ENCODE peak calls at places on chromosome 15, in eight cellular contexts. U, B, Z, G, K, V, L and F are unnamed samples.

GRCh38 chr15:66251790-66252355 is 1.7 kb downstream of the MEGF11 start:
- DNase-seq in U (peak; percentile 55), B (no peak), Z (no peak), G (no peak), K (no peak), V (no peak), L (no peak), F (no peak)

GRCh38 chr15:63979227-63979793 is 67.0 kb downstream of the DAPK2 start:
- DNase-seq in U (no peak), B (no peak), Z (no peak), G (no peak), K (no peak), V (no peak), L (no peak), F (no peak)

GRCh38 chr15:75063338-75063737 is 39.9 kb downstream of the PPCDC start:
- DNase-seq in U (peak; percentile 32), B (peak; percentile 74), Z (peak; percentile 89), G (peak; percentile 75), K (no peak), V (no peak), L (no peak), F (no peak)

GRCh38 chr15:58409861-58410260 is 21.9 kb upstream of the LIPC start:
- DNase-seq in U (no peak), B (no peak), Z (no peak), G (no peak), K (no peak), V (no peak), L (no peak), F (no peak)

GRCh38 chr15:92638291-92638708 is 17.3 kb downstream of the FAM174B start:
- DNase-seq in U (peak; percentile 80), B (peak; percentile 20), Z (no peak), G (no peak), K (peak; percentile 16), V (no peak), L (peak; percentile 88), F (no peak)

GRCh38 chr15:52143862-52144261 is 31.3 kb upstream of the BCL2L10 start:
- DNase-seq in U (peak; percentile 94), B (peak; percentile 81), Z (peak; percentile 89), G (no peak), K (peak; percentile 63), V (no peak), L (no peak), F (peak; percentile 32)

GRCh38 chr15:31758126-31758525 is 272.2 kb upstream of the CHRNA7 start:
- DNase-seq in U (no peak), B (peak; percentile 2), Z (peak; percentile 14), G (peak; percentile 25), K (no peak), V (peak; percentile 42), L (peak; percentile 68), F (no peak)

GRCh38 chr15:48678851-48679250 is 33.3 kb upstream of the FBN1 start:
- DNase-seq in U (no peak), B (no peak), Z (no peak), G (no peak), K (no peak), V (no peak), L (no peak), F (no peak)

GRCh38 chr15:94141802-94142201 is 89.6 kb upstream of the MCTP2 start:
- DNase-seq in U (no peak), B (no peak), Z (no peak), G (no peak), K (no peak), V (no peak), L (no peak), F (no peak)

GRCh38 chr15:31434418-31435255 is 108.0 kb downstream of the KLF13 start:
- DNase-seq in U (peak; percentile 99), B (peak; percentile 93), Z (peak; percentile 92), G (peak; percentile 54), K (no peak), V (peak; percentile 70), L (peak; percentile 74), F (no peak)

GRCh38 chr15:87672309-87672897 is 584.1 kb downstream of the NTRK3 start:
- DNase-seq in U (peak; percentile 53), B (peak; percentile 41), Z (peak; percentile 34), G (peak; percentile 56), K (no peak), V (peak; percentile 29), L (peak; percentile 6), F (no peak)

GRCh38 chr15:43273243-43273642 is 6.5 kb upstream of the TGM5 start:
- DNase-seq in U (no peak), B (no peak), Z (no peak), G (no peak), K (no peak), V (no peak), L (no peak), F (no peak)

GRCh38 chr15:33215941-33216872 is 21.7 kb upstream of the FMN1 start:
- DNase-seq in U (no peak), B (peak; percentile 24), Z (peak; percentile 14), G (no peak), K (no peak), V (no peak), L (no peak), F (no peak)

GRCh38 chr15:41933771-41934170 is 38.6 kb downstream of the EHD4 start:
- DNase-seq in U (no peak), B (peak; percentile 41), Z (no peak), G (no peak), K (no peak), V (no peak), L (peak; percentile 29), F (no peak)

GRCh38 chr15:26318689-26319088 is 454.2 kb downstream of the GABRB3 start:
- DNase-seq in U (peak; percentile 21), B (no peak), Z (no peak), G (no peak), K (no peak), V (no peak), L (no peak), F (no peak)

DNA sequence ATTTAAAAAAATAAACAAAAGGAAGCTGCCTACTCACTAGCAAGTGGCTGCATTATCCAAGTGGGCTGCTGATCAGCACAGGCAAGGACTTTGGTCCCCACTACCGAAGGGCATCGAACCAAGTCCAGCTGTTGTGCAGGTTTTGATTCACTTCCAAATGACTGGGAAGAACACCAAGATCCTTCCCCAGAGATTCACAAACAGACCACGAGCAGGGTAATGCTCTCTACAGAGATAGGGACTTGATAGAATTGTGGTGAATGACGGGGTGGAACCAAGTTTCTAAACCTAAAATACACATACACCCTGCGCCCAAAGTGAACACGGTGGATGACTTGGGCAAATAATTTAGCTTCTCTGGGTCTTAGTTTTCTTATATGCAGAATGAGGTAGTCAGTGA is 203.7 kb upstream of the ICE2 start:
- DNase-seq in U (no peak), B (no peak), Z (no peak), G (peak; percentile 44), K (no peak), V (no peak), L (no peak), F (no peak)
- H3K4me3 ChIP-seq in U (no peak overlapping the region), B (no peak overlapping the region), Z (no peak overlapping the region), G (no peak overlapping the region), K (no peak overlapping the region), V (no peak overlapping the region), L (no peak overlapping the region), F (no peak overlapping the region)

GRCh38 chr15:37891754-37892368 is 42.6 kb upstream of the TMCO5A start:
- DNase-seq in U (peak; percentile 68), B (peak; percentile 70), Z (peak; percentile 35), G (peak; percentile 33), K (peak; percentile 23), V (no peak), L (peak; percentile 24), F (no peak)
- TF ChIP-seq CTCF in U (peak; percentile 89), B (peak; percentile 88), Z (peak; percentile 90), G (peak; percentile 61), K (peak; percentile 66), V (peak; percentile 54), L (peak; percentile 79), F (peak; percentile 93)

DNA sequence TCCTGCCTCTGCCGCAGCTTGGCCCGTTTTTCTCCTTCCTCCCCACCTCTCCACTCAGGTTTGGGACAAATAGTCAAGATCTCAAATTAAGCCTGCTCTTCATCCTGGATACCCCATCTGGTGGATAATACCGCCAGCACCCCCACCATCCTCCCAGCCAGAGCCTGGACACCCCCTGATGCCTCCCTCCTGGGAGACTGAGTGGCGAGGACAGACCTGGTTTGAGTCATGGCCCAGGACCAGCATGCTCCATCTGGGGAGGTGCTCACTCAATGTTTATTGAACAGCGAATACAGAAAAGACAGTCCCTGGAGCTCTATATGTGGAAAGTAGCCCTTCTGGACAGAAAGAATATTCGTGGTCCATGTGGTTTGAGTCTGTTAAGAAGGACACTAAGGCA is 23.3 kb downstream of the CTSH start:
- DNase-seq in U (peak; percentile 67), B (no peak), Z (no peak), G (no peak), K (no peak), V (no peak), L (no peak), F (no peak)
- H3K36me3 ChIP-seq in U (peaks cover 58% of the 10 kb centered on the region), B (peaks cover 50% of the 10 kb centered on the region), Z (peaks cover 45% of the 10 kb centered on the region), G (no peaks in the 10 kb centered on the region), K (peaks cover 19% of the 10 kb centered on the region), V (peaks cover 83% of the 10 kb centered on the region), L (no peaks in the 10 kb centered on the region), F (no peaks in the 10 kb centered on the region)

DNA sequence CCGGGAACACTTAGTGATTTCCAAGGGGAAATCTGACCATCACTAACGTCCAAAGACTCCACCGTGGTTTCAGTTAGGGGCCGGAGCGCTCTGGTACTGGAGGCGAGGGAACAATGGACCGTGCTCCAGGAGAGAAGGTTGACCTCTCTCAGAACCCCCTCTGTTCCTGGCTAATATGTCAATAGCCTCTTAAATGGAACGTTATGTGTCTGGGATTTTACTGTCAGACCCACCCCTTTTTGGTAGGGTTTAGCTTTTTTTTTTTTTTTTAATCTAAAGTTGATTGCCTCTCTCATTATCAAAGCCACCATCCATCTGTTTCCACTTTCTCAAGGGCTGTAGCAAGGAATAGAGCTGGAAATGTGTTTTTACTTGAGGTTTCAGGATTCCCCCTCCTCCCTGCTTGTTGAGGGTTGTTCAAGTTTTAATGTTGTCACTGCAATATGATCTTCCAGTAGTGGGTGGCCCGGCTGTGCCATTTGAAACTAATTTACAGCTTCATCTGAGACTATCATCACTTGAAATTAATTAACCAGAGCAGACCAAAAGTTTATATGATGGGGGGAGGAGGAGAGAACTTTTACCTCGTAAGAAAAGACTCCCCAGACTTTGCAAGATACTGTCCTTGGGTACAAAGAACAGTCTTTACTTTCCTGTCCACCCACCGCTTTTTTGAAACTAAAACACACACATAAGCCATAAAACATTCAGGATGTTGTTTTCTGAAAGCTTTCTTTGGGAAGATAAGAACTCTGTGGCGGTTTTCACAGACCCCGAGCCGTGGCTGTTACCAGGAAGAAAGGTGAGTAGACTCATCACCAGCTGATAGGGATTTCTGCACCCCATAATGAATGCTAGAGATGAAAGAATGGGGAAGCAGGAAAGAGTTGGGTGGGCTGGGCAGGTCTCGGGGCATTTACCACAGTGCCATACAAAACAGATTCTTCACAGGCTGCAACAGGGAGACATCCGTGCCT is 187.8 kb downstream of the UACA start:
- DNase-seq in U (no peak), B (no peak), Z (no peak), G (no peak), K (no peak), V (no peak), L (no peak), F (no peak)
- H3K4me3 ChIP-seq in U (peak overlapping the region; percentile 27), B (no peak overlapping the region), Z (no peak overlapping the region), G (no peak overlapping the region), K (no peak overlapping the region), V (no peak overlapping the region), L (no peak overlapping the region), F (no peak overlapping the region)